ENCODE peak calls at places on chromosome 20, in six cellular contexts. One of them, this sample, is unnamed.

GRCh38 chr20:58892126-58892931 is 39.8 kb downstream of the GNAS start:
- DNase-seq in K562: peak
- DNase-seq in A549: peak
- DNase-seq in HepG2: peak
- DNase-seq in endothelial cell of umbilical vein: peak
- DNase-seq in GM12878: no peak
- DNase-seq in this sample: peak

GRCh38 chr20:13455713-13456112 is 183.0 kb downstream of the TASP1 start:
- DNase-seq in K562: no peak
- DNase-seq in A549: no peak
- DNase-seq in HepG2: peak
- DNase-seq in endothelial cell of umbilical vein: no peak
- DNase-seq in GM12878: no peak
- DNase-seq in this sample: no peak

GRCh38 chr20:51223163-51223562 is 200.3 kb upstream of the KCNG1 start:
- DNase-seq in K562: no peak
- DNase-seq in A549: no peak
- DNase-seq in HepG2: no peak
- DNase-seq in endothelial cell of umbilical vein: no peak
- DNase-seq in GM12878: no peak
- DNase-seq in this sample: no peak

GRCh38 chr20:48530957-48531356 is 296.8 kb downstream of the PREX1 start:
- DNase-seq in K562: no peak
- DNase-seq in A549: no peak
- DNase-seq in HepG2: no peak
- DNase-seq in endothelial cell of umbilical vein: no peak
- DNase-seq in GM12878: no peak
- DNase-seq in this sample: no peak

GRCh38 chr20:760751-761417 is 7.4 kb downstream of the SLC52A3 start:
- DNase-seq in K562: peak
- DNase-seq in A549: peak
- DNase-seq in HepG2: peak
- DNase-seq in endothelial cell of umbilical vein: peak
- DNase-seq in GM12878: no peak
- DNase-seq in this sample: peak

GRCh38 chr20:43530321-43531090 is 23.0 kb downstream of the L3MBTL1 start:
- DNase-seq in K562: no peak
- DNase-seq in A549: peak
- DNase-seq in HepG2: peak
- DNase-seq in endothelial cell of umbilical vein: no peak
- DNase-seq in GM12878: no peak
- DNase-seq in this sample: no peak

GRCh38 chr20:54713727-54714126 is 238.3 kb downstream of the DOK5 start:
- DNase-seq in K562: no peak
- DNase-seq in A549: no peak
- DNase-seq in HepG2: no peak
- DNase-seq in endothelial cell of umbilical vein: no peak
- DNase-seq in GM12878: no peak
- DNase-seq in this sample: no peak

GRCh38 chr20:17680128-17680835 is 1.8 kb downstream of the RRBP1 start:
- DNase-seq in K562: peak
- DNase-seq in A549: peak
- DNase-seq in HepG2: peak
- DNase-seq in endothelial cell of umbilical vein: peak
- DNase-seq in GM12878: no peak
- DNase-seq in this sample: peak

DNA sequence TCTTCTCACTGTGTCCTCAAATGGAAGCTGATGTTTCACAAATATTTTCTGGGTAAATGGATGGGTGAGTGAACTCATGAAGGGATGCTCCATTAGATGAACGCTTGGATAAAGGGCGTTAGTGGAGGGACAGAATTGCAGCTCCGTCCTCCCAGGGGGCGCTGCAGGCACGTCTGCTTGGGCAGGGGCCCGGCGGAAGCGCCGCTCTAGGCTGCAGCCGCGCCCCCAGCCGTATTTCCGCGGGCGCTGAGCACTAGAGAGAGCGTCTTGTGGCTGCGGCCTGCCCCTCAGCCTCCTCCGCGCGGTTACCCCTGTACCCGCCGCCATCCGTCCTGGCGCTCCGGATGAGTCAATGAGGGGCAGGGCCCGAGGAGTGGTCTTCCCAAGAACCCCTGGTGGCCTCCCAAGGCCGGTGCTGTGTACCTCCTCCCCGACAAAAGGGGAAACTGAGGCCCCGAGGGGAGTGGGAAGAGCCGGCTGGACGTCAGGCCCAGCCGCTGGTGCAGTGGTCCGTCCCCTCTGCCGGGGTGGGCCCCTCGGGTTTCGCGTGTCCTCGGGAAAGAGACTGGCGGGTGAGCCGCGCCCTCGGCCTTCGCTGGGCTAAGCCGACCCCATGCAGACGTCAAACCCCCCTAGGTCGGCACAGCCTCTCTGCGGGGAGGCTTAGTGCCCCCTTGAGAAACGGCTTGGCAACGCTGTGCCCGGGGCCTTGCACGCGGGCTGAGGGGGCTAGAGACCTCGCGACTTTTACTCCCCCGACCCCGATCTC is 11.5 kb upstream of the SNHG17 start:
- DNase-seq in K562: peak
- DNase-seq in A549: peak
- DNase-seq in HepG2: peak
- DNase-seq in endothelial cell of umbilical vein: peak
- DNase-seq in GM12878: peak
- DNase-seq in this sample: peak
- TF ChIP-seq POLR2A in K562: peak
- TF ChIP-seq POLR2A in A549: peak
- TF ChIP-seq POLR2A in HepG2: peak
- TF ChIP-seq POLR2A in endothelial cell of umbilical vein: peak
- TF ChIP-seq POLR2A in GM12878: peak
- TF ChIP-seq POLR2A in this sample: peak

GRCh38 chr20:50140339-50140859 is 13.1 kb downstream of the PEDS1 start:
- DNase-seq in K562: no peak
- DNase-seq in A549: no peak
- DNase-seq in HepG2: no peak
- DNase-seq in endothelial cell of umbilical vein: no peak
- DNase-seq in GM12878: no peak
- DNase-seq in this sample: no peak

GRCh38 chr20:50144362-50144761 is 9.2 kb downstream of the PEDS1 start:
- DNase-seq in K562: no peak
- DNase-seq in A549: peak
- DNase-seq in HepG2: peak
- DNase-seq in endothelial cell of umbilical vein: peak
- DNase-seq in GM12878: no peak
- DNase-seq in this sample: peak

GRCh38 chr20:50142812-50143211 is 10.7 kb downstream of the PEDS1 start:
- DNase-seq in K562: no peak
- DNase-seq in A549: no peak
- DNase-seq in HepG2: no peak
- DNase-seq in endothelial cell of umbilical vein: no peak
- DNase-seq in GM12878: no peak
- DNase-seq in this sample: no peak

GRCh38 chr20:50141018-50141675 is 12.4 kb downstream of the PEDS1 start:
- DNase-seq in K562: no peak
- DNase-seq in A549: no peak
- DNase-seq in HepG2: no peak
- DNase-seq in endothelial cell of umbilical vein: no peak
- DNase-seq in GM12878: no peak
- DNase-seq in this sample: no peak

DNA sequence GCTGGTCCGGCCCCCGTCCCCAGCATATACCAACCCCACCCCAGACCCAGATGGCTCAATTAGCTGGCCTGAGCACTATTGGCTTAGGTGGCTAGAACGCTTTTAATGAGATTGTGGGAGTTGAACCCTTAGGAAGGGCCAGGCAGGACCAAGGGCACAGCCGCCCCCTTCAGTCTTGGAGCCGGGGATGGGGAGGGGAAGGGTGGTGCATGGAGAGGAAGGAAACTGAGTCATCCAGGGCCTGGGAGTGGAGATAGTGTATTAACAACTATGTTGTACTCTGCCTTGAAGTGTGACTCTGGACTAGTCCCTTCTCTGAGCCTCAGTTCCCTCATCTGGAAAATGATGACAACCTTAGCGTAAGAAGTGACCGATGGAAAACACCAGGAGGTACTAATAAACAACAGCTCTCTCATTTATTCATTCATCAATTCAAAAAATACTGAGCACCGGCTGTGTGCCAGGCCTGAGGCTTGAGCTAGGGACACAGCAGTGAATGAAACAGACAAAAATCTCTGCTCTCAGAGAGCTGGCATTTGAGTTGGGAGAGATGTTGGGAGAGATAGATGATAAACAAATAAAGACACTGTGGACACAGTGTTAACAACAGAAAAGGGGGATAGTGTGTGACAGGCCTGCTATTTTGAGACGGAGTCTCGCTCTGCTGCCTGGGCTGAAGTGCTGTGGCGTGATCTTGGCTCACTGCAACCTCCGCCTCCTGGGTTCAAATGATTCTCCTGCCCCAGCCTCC is 11.5 kb downstream of the PEDS1 start:
- DNase-seq in K562: no peak
- DNase-seq in A549: no peak
- DNase-seq in HepG2: no peak
- DNase-seq in endothelial cell of umbilical vein: peak
- DNase-seq in GM12878: no peak
- DNase-seq in this sample: no peak
- TF ChIP-seq MYC in K562: no peak
- TF ChIP-seq MYC in A549: no peak
- TF ChIP-seq MYC in HepG2: no peak
- TF ChIP-seq MYC in endothelial cell of umbilical vein: peak
- TF ChIP-seq MYC in GM12878: no peak
- TF ChIP-seq MYC in this sample: no peak

DNA sequence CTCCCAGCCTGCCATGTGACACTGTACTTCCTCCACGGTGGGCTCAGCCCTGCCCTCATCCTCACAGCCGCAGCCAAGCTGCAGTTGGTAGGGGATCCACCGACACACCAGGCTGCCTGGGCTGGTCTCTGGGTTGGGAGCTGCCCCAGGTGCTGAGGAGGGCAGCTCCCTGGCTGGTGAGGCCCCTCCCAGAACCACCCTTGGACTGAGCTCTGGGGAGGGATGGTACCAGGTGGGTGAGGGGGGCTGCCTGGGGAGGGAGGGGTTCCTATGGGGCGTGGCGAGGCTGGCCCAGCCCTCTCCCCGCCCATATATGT is 183 bp upstream of the TNFRSF6B start:
- DNase-seq in K562: peak
- DNase-seq in A549: no peak
- DNase-seq in HepG2: no peak
- DNase-seq in endothelial cell of umbilical vein: no peak
- DNase-seq in GM12878: no peak
- DNase-seq in this sample: peak
- TF ChIP-seq MAX in K562: no peak
- TF ChIP-seq MAX in A549: no peak
- TF ChIP-seq MAX in HepG2: no peak
- TF ChIP-seq MAX in endothelial cell of umbilical vein: no peak
- TF ChIP-seq MAX in GM12878: no peak
- TF ChIP-seq MAX in this sample: peak

DNA sequence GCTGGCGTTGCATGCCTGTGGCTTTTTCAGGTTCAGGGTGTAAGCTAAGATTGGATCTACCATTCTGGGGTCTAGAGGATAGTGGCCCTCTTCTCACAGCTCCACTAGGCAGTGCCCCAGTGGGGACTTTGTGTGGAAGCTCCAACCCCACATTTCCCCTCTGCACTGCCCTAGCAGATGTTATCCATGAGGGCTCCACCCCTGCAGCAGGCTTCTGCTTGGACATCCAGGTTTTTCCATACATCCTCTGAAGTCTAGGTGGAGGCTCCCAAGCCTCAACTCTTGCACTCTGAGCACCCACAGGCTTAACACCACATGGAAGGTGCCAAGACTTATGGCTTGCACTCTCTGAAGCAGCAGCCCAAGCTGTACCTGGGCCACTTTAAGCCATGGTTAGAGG is 76.6 kb upstream of the PRND start:
- DNase-seq in K562: no peak
- DNase-seq in A549: no peak
- DNase-seq in HepG2: no peak
- DNase-seq in endothelial cell of umbilical vein: no peak
- DNase-seq in GM12878: no peak
- DNase-seq in this sample: no peak
- TF ChIP-seq POLR2A in K562: no peak
- TF ChIP-seq POLR2A in A549: no peak
- TF ChIP-seq POLR2A in HepG2: no peak
- TF ChIP-seq POLR2A in endothelial cell of umbilical vein: no peak
- TF ChIP-seq POLR2A in GM12878: no peak
- TF ChIP-seq POLR2A in this sample: no peak

GRCh38 chr20:41049451-41049850 is 20.8 kb downstream of the TOP1 start:
- DNase-seq in K562: no peak
- DNase-seq in A549: no peak
- DNase-seq in HepG2: no peak
- DNase-seq in endothelial cell of umbilical vein: no peak
- DNase-seq in GM12878: no peak
- DNase-seq in this sample: no peak

GRCh38 chr20:41052742-41053419 is 24.3 kb downstream of the TOP1 start:
- DNase-seq in K562: no peak
- DNase-seq in A549: no peak
- DNase-seq in HepG2: no peak
- DNase-seq in endothelial cell of umbilical vein: peak
- DNase-seq in GM12878: no peak
- DNase-seq in this sample: no peak

GRCh38 chr20:41048475-41049242 is 20.0 kb downstream of the TOP1 start:
- DNase-seq in K562: no peak
- DNase-seq in A549: no peak
- DNase-seq in HepG2: no peak
- DNase-seq in endothelial cell of umbilical vein: no peak
- DNase-seq in GM12878: no peak
- DNase-seq in this sample: peak

GRCh38 chr20:41051426-41051825 is 22.8 kb downstream of the TOP1 start:
- DNase-seq in K562: no peak
- DNase-seq in A549: no peak
- DNase-seq in HepG2: no peak
- DNase-seq in endothelial cell of umbilical vein: no peak
- DNase-seq in GM12878: no peak
- DNase-seq in this sample: no peak

GRCh38 chr20:41050361-41051019 is 21.9 kb downstream of the TOP1 start:
- DNase-seq in K562: peak
- DNase-seq in A549: no peak
- DNase-seq in HepG2: no peak
- DNase-seq in endothelial cell of umbilical vein: no peak
- DNase-seq in GM12878: no peak
- DNase-seq in this sample: no peak
- TF ChIP-seq MYC in K562: peak
- TF ChIP-seq MYC in A549: no peak
- TF ChIP-seq MYC in HepG2: no peak
- TF ChIP-seq MYC in endothelial cell of umbilical vein: no peak
- TF ChIP-seq MYC in GM12878: no peak
- TF ChIP-seq MYC in this sample: no peak

This sample was measured in NB4.